ENCODE peak calls at places on chromosomes 13 and 19, in six cellular contexts. M is GM23248; Q is body of pancreas; E is CD8-positive, alpha-beta memory T cell; H is Peyer's patch; A is tibial artery. W is an unnamed sample. For H3K4me1, the result is how much of the 10 kb centered on the place peaks cover.

GRCh38 chr19:46745521-46746280 is at the start of gene FKRP:
- DNase-seq in M (peak), Q (no peak), E (peak), H (no peak), A (no peak), W (no peak)

GRCh38 chr13:41505209-41505835 is 48.0 kb downstream of the RGCC start:
- DNase-seq in M (peak), Q (no peak), E (no peak), H (no peak), A (no peak), W (no peak)

GRCh38 chr13:96996097-96996496 is 1.8 kb upstream of the OXGR1 start:
- DNase-seq in M (no peak), Q (no peak), E (no peak), H (no peak), A (no peak), W (no peak)

GRCh38 chr13:106083620-106084350 is 451.7 kb downstream of the EFNB2 start:
- DNase-seq in M (peak), Q (peak), E (no peak), H (peak), A (no peak), W (no peak)

GRCh38 chr13:75353786-75354193 is 128.2 kb downstream of the TBC1D4 start:
- DNase-seq in M (peak), Q (no peak), E (no peak), H (no peak), A (no peak), W (no peak)

GRCh38 chr19:10036601-10037071 is 23.4 kb downstream of the RDH8 start:
- DNase-seq in M (peak), Q (peak), E (no peak), H (no peak), A (no peak), W (no peak)

GRCh38 chr19:54245936-54246335 is 3.3 kb upstream of the LILRA6 start:
- DNase-seq in M (no peak), Q (no peak), E (no peak), H (peak), A (no peak), W (no peak)

GRCh38 chr19:29265436-29265835 is 52.5 kb upstream of the UQCRFS1 start:
- DNase-seq in M (no peak), Q (no peak), E (no peak), H (no peak), A (no peak), W (no peak)

GRCh38 chr19:51372649-51373504 is at the start of gene NKG7:
- DNase-seq in M (no peak), Q (no peak), E (peak), H (peak), A (no peak), W (no peak)

GRCh38 chr13:68473834-68474326 is 1243.7 kb upstream of the PCDH9 start:
- DNase-seq in M (no peak), Q (no peak), E (no peak), H (no peak), A (no peak), W (no peak)

GRCh38 chr13:46405457-46405856 is 18.4 kb upstream of the RUBCNL start:
- DNase-seq in M (no peak), Q (no peak), E (no peak), H (no peak), A (no peak), W (no peak)

GRCh38 chr19:17678836-17679235 is 9.3 kb downstream of the UNC13A start:
- DNase-seq in M (no peak), Q (no peak), E (no peak), H (no peak), A (no peak), W (no peak)
- H3K27ac ChIP-seq in M (no peak), Q (no peak), E (no peak), H (no peak), A (no peak), W (no peak)

GRCh38 chr19:45499196-45500180 is 1.2 kb downstream of the PPM1N start:
- DNase-seq in M (peak), Q (peak), E (peak), H (peak), A (peak), W (no peak)
- H3K4me1 ChIP-seq in M (under half), Q (under half), E (under half), H (under half), A (under half), W (under half)

GRCh38 chr13:51148223-51148951 is 37.3 kb upstream of the C13orf42 start:
- DNase-seq in M (no peak), Q (no peak), E (no peak), H (no peak), A (no peak), W (no peak)

GRCh38 chr13:51146667-51147066 is 35.6 kb upstream of the C13orf42 start:
- DNase-seq in M (no peak), Q (no peak), E (no peak), H (no peak), A (no peak), W (no peak)

GRCh38 chr13:51147732-51148131 is 36.7 kb upstream of the C13orf42 start:
- DNase-seq in M (no peak), Q (no peak), E (no peak), H (no peak), A (no peak), W (no peak)

GRCh38 chr13:51151463-51151862 is 40.4 kb upstream of the C13orf42 start:
- DNase-seq in M (no peak), Q (no peak), E (no peak), H (no peak), A (no peak), W (no peak)

GRCh38 chr13:51148952-51149573 is 38.0 kb upstream of the C13orf42 start:
- DNase-seq in M (peak), Q (peak), E (no peak), H (no peak), A (no peak), W (no peak)
- H3K27ac ChIP-seq in M (no peak), Q (no peak), E (no peak), H (no peak), A (no peak), W (no peak)

GRCh38 chr19:19445911-19446361 is 40.5 kb downstream of the GATAD2A start:
- DNase-seq in M (peak), Q (no peak), E (no peak), H (no peak), A (no peak), W (no peak)
- H3K4me1 ChIP-seq in M (under half), Q (under half), E (half or more), H (under half), A (under half), W (under half)

GRCh38 chr13:32206097-32206740 is 108.9 kb downstream of the ZAR1L start:
- DNase-seq in M (peak), Q (no peak), E (no peak), H (no peak), A (no peak), W (no peak)
- H3K27ac ChIP-seq in M (no peak), Q (no peak), E (no peak), H (no peak), A (no peak), W (no peak)

GRCh38 chr19:42284641-42285341 is 15.7 kb downstream of the CIC start:
- DNase-seq in M (peak), Q (peak), E (no peak), H (no peak), A (no peak), W (no peak)

GRCh38 chr19:42283248-42284065 is 14.4 kb downstream of the CIC start:
- DNase-seq in M (peak), Q (peak), E (peak), H (peak), A (peak), W (peak)

GRCh38 chr19:42285546-42285945 is 16.4 kb upstream of the PRR19 start:
- DNase-seq in M (no peak), Q (no peak), E (no peak), H (no peak), A (no peak), W (no peak)

GRCh38 chr19:42282810-42283247 is 13.8 kb downstream of the CIC start:
- DNase-seq in M (no peak), Q (no peak), E (no peak), H (no peak), A (no peak), W (no peak)

GRCh38 chr19:42284066-42284501 is 15.0 kb downstream of the CIC start:
- DNase-seq in M (peak), Q (peak), E (peak), H (peak), A (no peak), W (peak)
- H3K4me1 ChIP-seq in M (under half), Q (half or more), E (under half), H (under half), A (under half), W (half or more)

GRCh38 chr19:38695832-38696732 is 48.2 kb downstream of the CAPN12 start:
- DNase-seq in M (no peak), Q (no peak), E (no peak), H (no peak), A (no peak), W (no peak)
- H3K27ac ChIP-seq in M (peak), Q (no peak), E (no peak), H (peak), A (peak), W (peak)

GRCh38 chr13:33193428-33193974 is 92.1 kb downstream of the STARD13 start:
- DNase-seq in M (no peak), Q (no peak), E (no peak), H (no peak), A (no peak), W (no peak)
- H3K4me1 ChIP-seq in M (half or more), Q (half or more), E (under half), H (under half), A (under half), W (under half)

W was measured in gastrocnemius medialis.